ENCODE peak calls at places on chromosomes 7 and 10, in five cellular contexts. F, D, X, G and S are unnamed samples.

GRCh38 chr10:69152002-69152401 is 28.0 kb downstream of the VPS26A start:
- DNase-seq in F (no peak), D (no peak), X (no peak), G (no peak), S (no peak)

GRCh38 chr7:69365588-69366241 is 232.6 kb upstream of the AUTS2 start:
- DNase-seq in F (no peak), D (no peak), X (peak), G (no peak), S (no peak)

GRCh38 chr7:134995239-134996096 is 9.2 kb downstream of the AGBL3 start:
- DNase-seq in F (no peak), D (no peak), X (no peak), G (no peak), S (no peak)

GRCh38 chr7:112205348-112206237 is 606 bp downstream of the DOCK4 start:
- DNase-seq in F (peak), D (peak), X (peak), G (no peak), S (peak)

GRCh38 chr7:120064565-120064964 is 208.4 kb upstream of the KCND2 start:
- DNase-seq in F (no peak), D (peak), X (peak), G (no peak), S (peak)

GRCh38 chr7:147405621-147406020 is 1184.9 kb upstream of the C7orf33 start:
- DNase-seq in F (no peak), D (no peak), X (no peak), G (no peak), S (no peak)

GRCh38 chr10:38027992-38028391 is 17.5 kb downstream of the ZNF33A start:
- DNase-seq in F (no peak), D (peak), X (peak), G (no peak), S (peak)

GRCh38 chr7:151895695-151896485 is 19.0 kb upstream of the PRKAG2 start:
- DNase-seq in F (peak), D (no peak), X (no peak), G (no peak), S (no peak)

GRCh38 chr10:94677691-94678090 is 5.8 kb upstream of the CYP2C18 start:
- DNase-seq in F (no peak), D (no peak), X (no peak), G (no peak), S (no peak)

GRCh38 chr10:69629897-69630650 is at the start of gene FAM241B:
- DNase-seq in F (peak), D (peak), X (peak), G (no peak), S (no peak)

GRCh38 chr7:157139142-157140117 is 704 bp downstream of the UBE3C start:
- DNase-seq in F (peak), D (peak), X (peak), G (no peak), S (peak)

GRCh38 chr10:63206576-63206975 is 73.4 kb downstream of the NRBF2 start:
- DNase-seq in F (no peak), D (peak), X (no peak), G (no peak), S (no peak)

GRCh38 chr10:47022311-47023131 is 111.3 kb downstream of the PTPN20 start:
- DNase-seq in F (peak), D (no peak), X (no peak), G (no peak), S (no peak)

GRCh38 chr7:139696547-139696946 is 81.3 kb downstream of the HIPK2 start:
- DNase-seq in F (no peak), D (no peak), X (no peak), G (no peak), S (no peak)

GRCh38 chr7:131327049-131327625 is 539 bp upstream of the MKLN1 start:
- DNase-seq in F (no peak), D (peak), X (peak), G (peak), S (peak)

GRCh38 chr7:132789281-132789680 is 213.0 kb upstream of the PLXNA4 start:
- DNase-seq in F (no peak), D (no peak), X (no peak), G (peak), S (no peak)

GRCh38 chr10:87740232-87740631 is 77.8 kb downstream of the ATAD1 start:
- DNase-seq in F (no peak), D (peak), X (peak), G (peak), S (peak)
- H3K4me3 ChIP-seq in F (no peak), D (no peak), X (no peak), G (no peak), S (no peak)

GRCh38 chr7:108875139-108875538 is 305.5 kb downstream of the DNAJB9 start:
- DNase-seq in F (no peak), D (peak), X (peak), G (no peak), S (peak)
- TF ChIP-seq CTCF in F (no peak), D (peak), X (peak), G (peak), S (peak)

DNA sequence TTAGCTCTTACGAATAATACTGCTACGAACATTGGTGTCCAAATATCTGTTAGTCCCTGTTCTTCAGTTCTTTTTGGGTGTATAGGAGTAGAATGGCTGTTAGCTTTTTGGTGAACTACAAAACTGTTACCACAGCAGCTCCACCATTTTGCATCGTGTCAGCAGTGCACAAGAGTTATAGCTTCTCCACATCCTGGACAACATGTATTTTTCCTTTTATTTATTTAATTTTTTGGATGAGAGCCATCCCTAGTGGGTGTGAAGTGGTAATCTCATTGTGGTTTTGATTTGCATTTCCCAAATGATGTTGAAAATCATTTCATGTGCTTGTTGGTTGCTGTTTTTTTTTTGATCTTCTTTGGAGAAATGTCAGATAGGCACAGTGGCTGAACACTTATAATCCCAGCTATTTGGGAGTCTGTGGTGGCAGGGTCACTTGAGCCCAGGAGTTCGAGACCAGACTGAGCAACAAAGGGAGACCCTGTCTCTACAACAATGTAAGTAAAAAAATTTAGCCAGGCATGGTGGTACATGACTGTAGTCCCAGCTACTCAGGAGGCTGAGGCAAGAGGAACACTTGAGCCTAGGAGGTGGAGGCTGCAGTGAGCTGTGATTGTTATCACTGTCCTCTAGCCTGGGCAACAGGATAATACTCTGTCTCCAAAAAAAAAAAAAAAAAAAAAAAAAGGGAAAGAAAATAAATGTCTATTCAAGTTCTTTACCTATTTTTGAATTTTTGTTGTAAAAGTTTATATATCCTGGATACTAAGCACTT is 31.7 kb downstream of the TRIM24 start:
- DNase-seq in F (no peak), D (no peak), X (no peak), G (no peak), S (no peak)
- H3K4me3 ChIP-seq in F (no peak), D (no peak), X (no peak), G (no peak), S (no peak)

GRCh38 chr7:107130487-107131220 is 38.1 kb upstream of the HBP1 start:
- DNase-seq in F (no peak), D (no peak), X (peak), G (no peak), S (no peak)
- TF ChIP-seq CTCF in F (no peak), D (no peak), X (peak), G (no peak), S (no peak)

GRCh38 chr7:143003393-143004051 is 23.4 kb downstream of the OR9A2 start:
- DNase-seq in F (no peak), D (peak), X (peak), G (no peak), S (peak)
- H3K4me3 ChIP-seq in F (no peak), D (peak), X (peak), G (no peak), S (peak)

GRCh38 chr10:113519616-113520015 is 33.2 kb upstream of the HABP2 start:
- DNase-seq in F (no peak), D (no peak), X (no peak), G (no peak), S (no peak)
- TF ChIP-seq CTCF in F (no peak), D (no peak), X (no peak), G (no peak), S (no peak)

GRCh38 chr7:101698964-101699363 is 69.9 kb upstream of the MYL10 start:
- DNase-seq in F (no peak), D (no peak), X (no peak), G (no peak), S (no peak)
- H3K4me3 ChIP-seq in F (no peak), D (no peak), X (no peak), G (no peak), S (no peak)